ENCODE peak calls at places on chromosome 16, in seven cellular contexts. W is left ventricle myocardium inferior, H is AML-193, G is neuronal stem cell, T is pancreas, P is NCI-H510A, B is HuH-7. Y is an unnamed sample.

GRCh38 chr16:53773150-53773846 is 69.3 kb downstream of the FTO start:
- DNase-seq in G (peak), P (peak), T (peak), H (peak), W (no peak), B (peak), Y (peak)

GRCh38 chr16:1407749-1408148 is 6.8 kb downstream of the UNKL start:
- DNase-seq in G (no peak), B (no peak), H (no peak), W (no peak), T (no peak), P (no peak), Y (no peak)

GRCh38 chr16:80792031-80792430 is 12.4 kb downstream of the CDYL2 start:
- DNase-seq in B (no peak), W (no peak), H (no peak), G (no peak), T (no peak), P (no peak), Y (no peak)

GRCh38 chr16:78665373-78665772 is 565.9 kb downstream of the WWOX start:
- DNase-seq in W (no peak), G (no peak), T (no peak), H (no peak), B (no peak), P (no peak), Y (no peak)

GRCh38 chr16:12345349-12345748 is 368.8 kb downstream of the SNX29 start:
- DNase-seq in W (no peak), B (no peak), T (no peak), H (no peak), G (no peak), P (no peak), Y (no peak)

GRCh38 chr16:11315499-11315898 is 29.8 kb upstream of the RMI2 start:
- DNase-seq in P (peak), W (no peak), G (peak), T (no peak), B (no peak), H (no peak), Y (no peak)

GRCh38 chr16:47426806-47427205 is 34.1 kb downstream of the ITFG1 start:
- DNase-seq in W (no peak), B (no peak), T (no peak), G (no peak), H (no peak), P (no peak), Y (no peak)

GRCh38 chr16:77946834-77947233 is 75.5 kb upstream of the CLEC3A start:
- DNase-seq in P (no peak), W (no peak), G (peak), H (no peak), B (no peak), T (no peak), Y (no peak)

GRCh38 chr16:74275031-74275636 is 21.5 kb upstream of the PSMD7 start:
- DNase-seq in B (no peak), W (no peak), P (no peak), G (no peak), H (peak), T (no peak), Y (peak)

GRCh38 chr16:24670623-24671454 is 58.6 kb upstream of the TNRC6A start:
- DNase-seq in B (no peak), H (no peak), W (peak), P (no peak), T (peak), G (peak), Y (peak)

GRCh38 chr16:85752511-85753420 is 1.9 kb upstream of the C16orf74 start:
- DNase-seq in B (peak), T (peak), G (no peak), P (peak), W (peak), H (no peak), Y (peak)

GRCh38 chr16:78183886-78184553 is 84.6 kb downstream of the WWOX start:
- DNase-seq in P (peak), B (no peak), T (no peak), G (no peak), H (no peak), W (no peak), Y (peak)

GRCh38 chr16:17476414-17477259 is 5.9 kb upstream of the XYLT1 start:
- DNase-seq in W (no peak), B (peak), H (peak), P (peak), T (peak), G (no peak), Y (peak)

GRCh38 chr16:11035096-11035495 is 90.7 kb downstream of the CLEC16A start:
- DNase-seq in H (no peak), T (no peak), P (no peak), G (no peak), B (no peak), W (no peak), Y (no peak)

GRCh38 chr16:25340973-25341372 is 83.3 kb upstream of the ZKSCAN2 start:
- DNase-seq in T (no peak), B (no peak), W (no peak), H (no peak), P (no peak), G (no peak), Y (no peak)

GRCh38 chr16:46629331-46629843 is 8.2 kb upstream of the SHCBP1 start:
- DNase-seq in G (no peak), T (no peak), H (peak), B (peak), W (no peak), P (no peak), Y (no peak)

GRCh38 chr16:88773812-88774291 is 11.2 kb downstream of the PIEZO1 start:
- DNase-seq in W (peak), G (no peak), H (no peak), P (no peak), T (no peak), B (no peak), Y (no peak)

GRCh38 chr16:19130852-19131808 is 17.4 kb downstream of the ITPRIPL2 start:
- DNase-seq in B (no peak), T (no peak), P (peak), G (no peak), H (no peak), W (peak), Y (peak)

GRCh38 chr16:14497245-14498082 is 132.6 kb downstream of the PARN start:
- DNase-seq in G (peak), B (no peak), T (no peak), P (peak), H (no peak), W (no peak), Y (peak)

GRCh38 chr16:11655655-11656054 is 12.6 kb upstream of the SNN start:
- DNase-seq in B (no peak), H (no peak), G (no peak), P (no peak), W (no peak), T (no peak), Y (no peak)

GRCh38 chr16:1290860-1291575 is 18.4 kb upstream of the UBE2I start:
- DNase-seq in B (no peak), H (no peak), G (no peak), T (no peak), W (no peak), P (no peak), Y (peak)

GRCh38 chr16:24507959-24508358 is 31.4 kb upstream of the RBBP6 start:
- DNase-seq in T (no peak), H (no peak), B (no peak), W (no peak), P (no peak), G (no peak), Y (no peak)

GRCh38 chr16:21645261-21645721 is 7.1 kb downstream of the IGSF6 start:
- DNase-seq in T (no peak), G (no peak), W (no peak), H (peak), B (no peak), P (no peak), Y (no peak)

GRCh38 chr16:6144441-6144840 is 1046.8 kb upstream of the EEF2KMT start:
- DNase-seq in T (no peak), G (no peak), P (no peak), B (no peak), W (no peak), H (no peak), Y (no peak)

GRCh38 chr16:89481556-89481955 is 8.8 kb downstream of the ANKRD11 start:
- DNase-seq in H (no peak), P (no peak), W (no peak), G (no peak), B (no peak), T (no peak), Y (no peak)

GRCh38 chr16:81744385-81744784 is 34.7 kb upstream of the PLCG2 start:
- DNase-seq in H (no peak), T (no peak), B (no peak), P (no peak), W (no peak), G (no peak), Y (no peak)

GRCh38 chr16:2054543-2055245 is 6.9 kb downstream of the TSC2 start:
- DNase-seq in G (no peak), W (no peak), B (no peak), P (peak), T (peak), H (no peak), Y (peak)

GRCh38 chr16:17173134-17173729 is 297.5 kb downstream of the XYLT1 start:
- DNase-seq in P (no peak), W (peak), H (peak), B (peak), G (no peak), T (no peak), Y (no peak)

GRCh38 chr16:14302399-14303181 is 231.5 kb downstream of the MRTFB start:
- DNase-seq in T (peak), B (no peak), W (no peak), P (no peak), H (no peak), G (no peak), Y (no peak)

GRCh38 chr16:57863434-57864160 is 61.3 kb upstream of the KIFC3 start:
- DNase-seq in H (peak), T (peak), G (peak), P (no peak), B (no peak), W (peak), Y (peak)

GRCh38 chr16:351804-352520 is 561 bp downstream of the AXIN1 start:
- DNase-seq in B (no peak), H (no peak), P (no peak), T (peak), G (no peak), W (peak), Y (no peak)

GRCh38 chr16:84617068-84617630 is 729 bp downstream of the COTL1 start:
- DNase-seq in W (no peak), G (no peak), B (no peak), T (no peak), P (no peak), H (no peak), Y (no peak)

GRCh38 chr16:5216681-5217080 is 119.1 kb upstream of the EEF2KMT start:
- DNase-seq in G (no peak), H (no peak), W (no peak), B (no peak), P (no peak), T (no peak), Y (no peak)

GRCh38 chr16:53643474-53643873 is 60.2 kb downstream of the RPGRIP1L start:
- DNase-seq in H (no peak), B (no peak), W (no peak), T (no peak), P (no peak), G (no peak), Y (no peak)

GRCh38 chr16:50267151-50267631 is 840 bp downstream of the ADCY7 start:
- DNase-seq in H (no peak), T (no peak), G (no peak), P (no peak), B (no peak), W (no peak), Y (no peak)

GRCh38 chr16:23729503-23730424 is 16.7 kb upstream of the ERN2 start:
- DNase-seq in H (peak), W (no peak), P (no peak), G (no peak), B (peak), T (no peak), Y (peak)

GRCh38 chr16:78192734-78193133 is 93.3 kb downstream of the WWOX start:
- DNase-seq in H (no peak), T (no peak), P (no peak), W (no peak), G (no peak), B (no peak), Y (no peak)

GRCh38 chr16:14394834-14395233 is 235.2 kb downstream of the PARN start:
- DNase-seq in T (no peak), G (no peak), B (no peak), W (no peak), H (no peak), P (no peak), Y (no peak)

Y was measured in DMS153.